ENCODE peak calls at places on chromosomes 4 and X, in eight cellular contexts. R is CD4-positive, alpha-beta memory T cell; I is heart right ventricle; H is stomach; B is Peyer's patch; O is CD8-positive, alpha-beta T cell; V is hepatocyte; U is left ventricle myocardium inferior. A is an unnamed sample.
A peak's percentile ranks its signal among the peaks of the same experiment; 100 is the strongest.

GRCh38 chr4:112923514-112923913 is 125.9 kb upstream of the ANK2 start:
- DNase-seq in B (no peak), R (no peak), O (no peak), V (no peak), U (no peak), H (no peak), I (no peak), A (no peak)

GRCh38 chr4:125547842-125548241 is 233.1 kb downstream of the FAT4 start:
- DNase-seq in B (no peak), O (no peak), R (no peak), V (peak; percentile 11), H (no peak), I (no peak), U (no peak), A (no peak)

GRCh38 chr4:85703098-85703497 is 228.1 kb downstream of the ARHGAP24 start:
- DNase-seq in B (no peak), I (no peak), O (no peak), U (no peak), H (no peak), R (no peak), V (no peak), A (no peak)

GRCh38 chr4:81003549-81004240 is 26.8 kb upstream of the BMP3 start:
- DNase-seq in H (no peak), U (no peak), O (no peak), V (no peak), I (no peak), B (peak; percentile 60), R (no peak), A (no peak)

GRCh38 chrX:10014462-10015373 is 47.6 kb downstream of the CLDN34 start:
- DNase-seq in V (peak; percentile 91), O (peak; percentile 68), B (peak; percentile 89), H (peak; percentile 87), I (peak; percentile 93), U (peak; percentile 91), R (peak; percentile 72), A (peak; percentile 92)

GRCh38 chr4:130026185-130026584 is 930.2 kb downstream of the C4orf33 start:
- DNase-seq in O (no peak), V (no peak), I (no peak), H (no peak), B (no peak), U (no peak), R (no peak), A (no peak)

GRCh38 chr4:84681488-84682274 is 98.8 kb downstream of the CDS1 start:
- DNase-seq in O (no peak), H (no peak), V (peak; percentile 32), R (no peak), U (no peak), I (no peak), B (peak; percentile 52), A (no peak)

GRCh38 chrX:104852241-104852640 is 286.2 kb downstream of the IL1RAPL2 start:
- DNase-seq in I (no peak), B (no peak), H (no peak), R (no peak), O (no peak), U (no peak), V (no peak), A (no peak)

GRCh38 chr4:153748378-153748777 is 11.4 kb downstream of the RNF175 start:
- DNase-seq in O (no peak), V (peak; percentile 66), H (no peak), I (no peak), R (no peak), B (no peak), U (no peak), A (peak; percentile 54)

GRCh38 chrX:153801646-153802045 is 7.2 kb downstream of the SSR4 start:
- DNase-seq in H (no peak), I (no peak), U (no peak), B (no peak), O (no peak), R (no peak), V (no peak), A (no peak)

GRCh38 chrX:153800746-153801145 is 6.3 kb downstream of the SSR4 start:
- DNase-seq in U (no peak), R (no peak), I (no peak), O (no peak), B (no peak), V (no peak), H (no peak), A (no peak)

GRCh38 chrX:153803211-153804099 is 9.0 kb downstream of the SSR4 start:
- DNase-seq in H (no peak), U (no peak), R (no peak), O (no peak), V (no peak), B (no peak), I (no peak), A (no peak)

GRCh38 chrX:153804100-153804595 is 9.7 kb downstream of the SSR4 start:
- DNase-seq in V (no peak), H (no peak), B (no peak), R (no peak), I (no peak), U (no peak), O (no peak), A (no peak)

DNA sequence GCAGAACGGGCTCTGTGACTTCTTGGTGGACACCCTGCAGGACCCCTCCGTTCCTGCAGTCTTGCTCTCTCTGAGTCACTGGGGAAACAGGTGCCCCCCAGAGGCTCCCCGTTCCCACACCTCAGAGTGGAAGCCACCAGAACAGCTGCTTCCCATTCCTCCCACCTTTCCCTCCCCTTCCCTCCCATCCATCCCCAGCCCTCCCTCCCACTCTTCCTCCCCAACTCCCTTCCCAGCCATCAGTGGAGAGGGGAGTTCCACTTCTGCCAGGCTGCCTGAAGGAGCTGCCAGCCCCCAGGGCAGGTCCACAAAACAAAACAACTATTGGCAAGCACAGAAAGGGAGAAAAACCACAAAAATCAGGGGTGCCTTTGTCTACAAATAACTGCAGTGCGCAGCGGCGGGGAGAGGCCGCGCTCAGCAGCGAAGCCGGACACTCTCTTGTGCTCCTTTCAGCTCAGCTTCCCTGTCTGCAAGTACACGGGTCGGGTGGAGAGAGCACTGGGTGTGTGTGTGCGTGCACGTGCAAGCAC is 8.1 kb downstream of the SSR4 start:
- DNase-seq in R (no peak), V (no peak), B (no peak), H (no peak), O (no peak), U (no peak), I (no peak), A (no peak)
- H3K9me3 ChIP-seq in R (no peaks in the 10 kb centered on the region), V (no peaks in the 10 kb centered on the region), B (no peaks in the 10 kb centered on the region), H (no peaks in the 10 kb centered on the region), O (no peaks in the 10 kb centered on the region), U (no peaks in the 10 kb centered on the region), I (no peaks in the 10 kb centered on the region), A (no peaks in the 10 kb centered on the region)

GRCh38 chr4:41044165-41044564 is 170.2 kb downstream of the APBB2 start:
- DNase-seq in I (no peak), B (no peak), V (no peak), R (no peak), U (no peak), O (no peak), H (no peak), A (no peak)
- H3K9me3 ChIP-seq in I (no peaks in the 10 kb centered on the region), B (no peaks in the 10 kb centered on the region), V (peaks cover 8% of the 10 kb centered on the region), R (no peaks in the 10 kb centered on the region), U (peaks cover 11% of the 10 kb centered on the region), O (no peaks in the 10 kb centered on the region), H (peaks cover 16% of the 10 kb centered on the region), A (no peaks in the 10 kb centered on the region)

GRCh38 chrX:47216393-47216925 is 2.0 kb upstream of the CDK16 start:
- DNase-seq in O (no peak), H (no peak), V (no peak), I (no peak), B (no peak), R (no peak), U (no peak), A (no peak)
- H3K9me3 ChIP-seq in O (no peaks in the 10 kb centered on the region), H (no peaks in the 10 kb centered on the region), V (no peaks in the 10 kb centered on the region), I (no peaks in the 10 kb centered on the region), B (no peaks in the 10 kb centered on the region), R (no peaks in the 10 kb centered on the region), U (no peaks in the 10 kb centered on the region), A (no peaks in the 10 kb centered on the region)

DNA sequence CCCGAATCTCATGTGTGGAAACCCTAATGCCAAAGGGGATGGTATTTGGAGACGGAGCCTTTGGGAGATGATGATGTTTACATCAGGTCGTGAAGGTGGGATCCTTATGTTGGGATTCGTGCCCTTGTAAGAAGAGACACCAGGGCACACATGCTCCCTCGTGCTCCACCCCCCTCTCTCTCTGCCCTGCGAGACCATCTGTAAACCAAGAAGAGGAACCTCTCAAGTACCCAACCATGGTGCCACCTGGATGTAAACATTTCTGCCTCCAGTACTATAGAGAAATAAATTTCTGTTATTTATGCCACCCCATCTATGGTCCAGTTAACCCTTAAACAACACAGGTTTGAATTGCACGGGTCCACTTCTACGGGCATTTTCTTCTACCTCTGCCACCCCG is 179.4 kb downstream of the DHRSX start:
- DNase-seq in H (no peak), V (no peak), U (no peak), R (no peak), I (no peak), B (no peak), O (no peak), A (no peak)
- H3K9me3 ChIP-seq in H (no peaks in the 10 kb centered on the region), V (no peaks in the 10 kb centered on the region), U (no peaks in the 10 kb centered on the region), R (no peaks in the 10 kb centered on the region), I (no peaks in the 10 kb centered on the region), B (no peaks in the 10 kb centered on the region), O (no peaks in the 10 kb centered on the region), A (no peaks in the 10 kb centered on the region)

GRCh38 chrX:793216-793770 is 162.7 kb downstream of the SHOX start:
- DNase-seq in V (no peak), H (no peak), U (no peak), O (no peak), R (no peak), I (no peak), B (no peak), A (no peak)
- H3K9me3 ChIP-seq in V (no peaks in the 10 kb centered on the region), H (peaks cover 51% of the 10 kb centered on the region), U (peaks cover 7% of the 10 kb centered on the region), O (no peaks in the 10 kb centered on the region), R (no peaks in the 10 kb centered on the region), I (no peaks in the 10 kb centered on the region), B (no peaks in the 10 kb centered on the region), A (no peaks in the 10 kb centered on the region)

GRCh38 chr4:768076-768475 is 57.9 kb downstream of the CPLX1 start:
- DNase-seq in I (no peak), U (no peak), R (no peak), H (no peak), B (no peak), O (no peak), V (no peak), A (no peak)

GRCh38 chr4:768995-769394 is 56.9 kb downstream of the CPLX1 start:
- DNase-seq in O (no peak), I (no peak), V (no peak), R (no peak), H (no peak), B (no peak), U (no peak), A (no peak)

GRCh38 chr4:771464-771863 is 54.5 kb downstream of the CPLX1 start:
- DNase-seq in H (no peak), I (no peak), R (no peak), O (no peak), B (no peak), V (no peak), U (peak; percentile 13), A (no peak)

GRCh38 chr4:769511-769910 is 56.4 kb downstream of the CPLX1 start:
- DNase-seq in O (no peak), B (no peak), R (no peak), I (no peak), U (no peak), H (no peak), V (no peak), A (no peak)

GRCh38 chr4:770022-770421 is 55.9 kb downstream of the CPLX1 start:
- DNase-seq in I (no peak), O (no peak), U (no peak), B (no peak), R (no peak), V (no peak), H (no peak), A (no peak)
- H3K9me3 ChIP-seq in I (no peaks in the 10 kb centered on the region), O (no peaks in the 10 kb centered on the region), U (no peaks in the 10 kb centered on the region), B (no peaks in the 10 kb centered on the region), R (no peaks in the 10 kb centered on the region), V (no peaks in the 10 kb centered on the region), H (peaks cover 4% of the 10 kb centered on the region), A (peaks cover 53% of the 10 kb centered on the region)